ENCODE peak calls at places on chromosomes 16 and 17, in nine cellular contexts. One of them, this sample, is unnamed.

GRCh38 chr17:62860962-62861873 is 53.1 kb upstream of the MARCHF10 start:
- DNase-seq in naive thymus-derived CD4-positive, alpha-beta T cell: no peak
- DNase-seq in ovary: no peak
- DNase-seq in CD4-positive, CD25-positive, alpha-beta regulatory T cell: no peak
- DNase-seq in MV-4-11: no peak
- DNase-seq in HTR-8/SVneo: no peak
- DNase-seq in body of pancreas: no peak
- DNase-seq in esophagus muscularis mucosa: peak
- DNase-seq in NCI-H460: no peak
- DNase-seq in this sample: no peak

GRCh38 chr17:27478901-27479531 is 22.8 kb downstream of the KSR1 start:
- DNase-seq in body of pancreas: no peak
- DNase-seq in MV-4-11: no peak
- DNase-seq in esophagus muscularis mucosa: no peak
- DNase-seq in HTR-8/SVneo: no peak
- DNase-seq in NCI-H460: no peak
- DNase-seq in CD4-positive, CD25-positive, alpha-beta regulatory T cell: no peak
- DNase-seq in naive thymus-derived CD4-positive, alpha-beta T cell: no peak
- DNase-seq in ovary: no peak
- DNase-seq in this sample: no peak

GRCh38 chr17:41178341-41178740 is 320 bp upstream of the KRTAP4-2 start:
- DNase-seq in body of pancreas: no peak
- DNase-seq in MV-4-11: peak
- DNase-seq in HTR-8/SVneo: no peak
- DNase-seq in ovary: no peak
- DNase-seq in CD4-positive, CD25-positive, alpha-beta regulatory T cell: no peak
- DNase-seq in esophagus muscularis mucosa: no peak
- DNase-seq in NCI-H460: no peak
- DNase-seq in naive thymus-derived CD4-positive, alpha-beta T cell: no peak
- DNase-seq in this sample: no peak

GRCh38 chr17:37116802-37117201 is 168.0 kb downstream of the AATF start:
- DNase-seq in esophagus muscularis mucosa: no peak
- DNase-seq in NCI-H460: no peak
- DNase-seq in ovary: no peak
- DNase-seq in body of pancreas: no peak
- DNase-seq in HTR-8/SVneo: no peak
- DNase-seq in CD4-positive, CD25-positive, alpha-beta regulatory T cell: no peak
- DNase-seq in naive thymus-derived CD4-positive, alpha-beta T cell: no peak
- DNase-seq in MV-4-11: no peak
- DNase-seq in this sample: no peak

GRCh38 chr17:31053076-31053475 is 41.7 kb upstream of the NF1 start:
- DNase-seq in HTR-8/SVneo: no peak
- DNase-seq in body of pancreas: no peak
- DNase-seq in NCI-H460: no peak
- DNase-seq in MV-4-11: no peak
- DNase-seq in esophagus muscularis mucosa: no peak
- DNase-seq in CD4-positive, CD25-positive, alpha-beta regulatory T cell: no peak
- DNase-seq in naive thymus-derived CD4-positive, alpha-beta T cell: no peak
- DNase-seq in ovary: no peak
- DNase-seq in this sample: no peak

GRCh38 chr17:46154151-46154816 is 38.9 kb downstream of the KANSL1 start:
- DNase-seq in ovary: no peak
- DNase-seq in CD4-positive, CD25-positive, alpha-beta regulatory T cell: no peak
- DNase-seq in body of pancreas: no peak
- DNase-seq in esophagus muscularis mucosa: no peak
- DNase-seq in HTR-8/SVneo: no peak
- DNase-seq in NCI-H460: no peak
- DNase-seq in naive thymus-derived CD4-positive, alpha-beta T cell: peak
- DNase-seq in MV-4-11: peak
- DNase-seq in this sample: no peak

GRCh38 chr17:46759141-46759540 is 59.4 kb downstream of the WNT3 start:
- DNase-seq in MV-4-11: no peak
- DNase-seq in body of pancreas: no peak
- DNase-seq in naive thymus-derived CD4-positive, alpha-beta T cell: no peak
- DNase-seq in NCI-H460: no peak
- DNase-seq in CD4-positive, CD25-positive, alpha-beta regulatory T cell: no peak
- DNase-seq in ovary: no peak
- DNase-seq in esophagus muscularis mucosa: no peak
- DNase-seq in HTR-8/SVneo: no peak
- DNase-seq in this sample: no peak

GRCh38 chr17:32831223-32831622 is 45.7 kb downstream of the MYO1D start:
- DNase-seq in esophagus muscularis mucosa: no peak
- DNase-seq in ovary: no peak
- DNase-seq in body of pancreas: no peak
- DNase-seq in naive thymus-derived CD4-positive, alpha-beta T cell: no peak
- DNase-seq in HTR-8/SVneo: no peak
- DNase-seq in CD4-positive, CD25-positive, alpha-beta regulatory T cell: no peak
- DNase-seq in NCI-H460: no peak
- DNase-seq in MV-4-11: no peak
- DNase-seq in this sample: no peak

GRCh38 chr17:63647065-63647725 is 25.0 kb downstream of the MAP3K3 start:
- DNase-seq in HTR-8/SVneo: no peak
- DNase-seq in MV-4-11: no peak
- DNase-seq in esophagus muscularis mucosa: no peak
- DNase-seq in NCI-H460: no peak
- DNase-seq in ovary: no peak
- DNase-seq in CD4-positive, CD25-positive, alpha-beta regulatory T cell: no peak
- DNase-seq in naive thymus-derived CD4-positive, alpha-beta T cell: no peak
- DNase-seq in body of pancreas: no peak
- DNase-seq in this sample: peak

GRCh38 chr17:1076299-1076981 is 79.5 kb downstream of the TIMM22 start:
- DNase-seq in MV-4-11: no peak
- DNase-seq in body of pancreas: no peak
- DNase-seq in ovary: no peak
- DNase-seq in naive thymus-derived CD4-positive, alpha-beta T cell: no peak
- DNase-seq in CD4-positive, CD25-positive, alpha-beta regulatory T cell: no peak
- DNase-seq in HTR-8/SVneo: no peak
- DNase-seq in NCI-H460: no peak
- DNase-seq in esophagus muscularis mucosa: no peak
- DNase-seq in this sample: peak

GRCh38 chr17:73334771-73335513 is 23.1 kb upstream of the CDC42EP4 start:
- DNase-seq in body of pancreas: no peak
- DNase-seq in HTR-8/SVneo: no peak
- DNase-seq in ovary: no peak
- DNase-seq in esophagus muscularis mucosa: no peak
- DNase-seq in NCI-H460: no peak
- DNase-seq in naive thymus-derived CD4-positive, alpha-beta T cell: no peak
- DNase-seq in MV-4-11: no peak
- DNase-seq in CD4-positive, CD25-positive, alpha-beta regulatory T cell: no peak
- DNase-seq in this sample: no peak

GRCh38 chr17:82051776-82052637 is at the start of the genes GPS1 and RFNG:
- DNase-seq in CD4-positive, CD25-positive, alpha-beta regulatory T cell: peak
- DNase-seq in MV-4-11: peak
- DNase-seq in naive thymus-derived CD4-positive, alpha-beta T cell: peak
- DNase-seq in body of pancreas: peak
- DNase-seq in HTR-8/SVneo: peak
- DNase-seq in NCI-H460: no peak
- DNase-seq in esophagus muscularis mucosa: no peak
- DNase-seq in ovary: peak
- DNase-seq in this sample: peak

GRCh38 chr16:3112058-3112880 is at the start of gene ZNF205:
- DNase-seq in HTR-8/SVneo: peak
- DNase-seq in NCI-H460: peak
- DNase-seq in naive thymus-derived CD4-positive, alpha-beta T cell: no peak
- DNase-seq in body of pancreas: peak
- DNase-seq in CD4-positive, CD25-positive, alpha-beta regulatory T cell: no peak
- DNase-seq in esophagus muscularis mucosa: no peak
- DNase-seq in MV-4-11: no peak
- DNase-seq in ovary: peak
- DNase-seq in this sample: peak

GRCh38 chr17:30565073-30565935 is 88.1 kb downstream of the GOSR1 start:
- DNase-seq in naive thymus-derived CD4-positive, alpha-beta T cell: no peak
- DNase-seq in NCI-H460: no peak
- DNase-seq in MV-4-11: peak
- DNase-seq in CD4-positive, CD25-positive, alpha-beta regulatory T cell: no peak
- DNase-seq in HTR-8/SVneo: no peak
- DNase-seq in ovary: no peak
- DNase-seq in body of pancreas: no peak
- DNase-seq in esophagus muscularis mucosa: no peak
- DNase-seq in this sample: no peak

GRCh38 chr17:330993-331701 is 21.5 kb downstream of the RPH3AL start:
- DNase-seq in NCI-H460: no peak
- DNase-seq in ovary: peak
- DNase-seq in CD4-positive, CD25-positive, alpha-beta regulatory T cell: peak
- DNase-seq in naive thymus-derived CD4-positive, alpha-beta T cell: no peak
- DNase-seq in esophagus muscularis mucosa: no peak
- DNase-seq in HTR-8/SVneo: no peak
- DNase-seq in body of pancreas: peak
- DNase-seq in MV-4-11: peak
- DNase-seq in this sample: no peak

GRCh38 chr17:55635253-55635766 is 87.4 kb downstream of the TMEM100 start:
- DNase-seq in ovary: no peak
- DNase-seq in esophagus muscularis mucosa: no peak
- DNase-seq in NCI-H460: no peak
- DNase-seq in naive thymus-derived CD4-positive, alpha-beta T cell: no peak
- DNase-seq in MV-4-11: peak
- DNase-seq in body of pancreas: no peak
- DNase-seq in CD4-positive, CD25-positive, alpha-beta regulatory T cell: no peak
- DNase-seq in HTR-8/SVneo: no peak
- DNase-seq in this sample: peak

GRCh38 chr17:76697702-76698465 is 12.9 kb downstream of the MXRA7 start:
- DNase-seq in MV-4-11: no peak
- DNase-seq in CD4-positive, CD25-positive, alpha-beta regulatory T cell: no peak
- DNase-seq in naive thymus-derived CD4-positive, alpha-beta T cell: no peak
- DNase-seq in HTR-8/SVneo: no peak
- DNase-seq in NCI-H460: no peak
- DNase-seq in body of pancreas: no peak
- DNase-seq in esophagus muscularis mucosa: no peak
- DNase-seq in ovary: no peak
- DNase-seq in this sample: peak

GRCh38 chr17:59366040-59366757 is 34.7 kb downstream of the YPEL2 start:
- DNase-seq in NCI-H460: no peak
- DNase-seq in naive thymus-derived CD4-positive, alpha-beta T cell: no peak
- DNase-seq in ovary: no peak
- DNase-seq in body of pancreas: peak
- DNase-seq in CD4-positive, CD25-positive, alpha-beta regulatory T cell: no peak
- DNase-seq in esophagus muscularis mucosa: no peak
- DNase-seq in HTR-8/SVneo: no peak
- DNase-seq in MV-4-11: peak
- DNase-seq in this sample: no peak

GRCh38 chr17:83191388-83192160 is 112.2 kb downstream of the METRNL start:
- DNase-seq in body of pancreas: peak
- DNase-seq in CD4-positive, CD25-positive, alpha-beta regulatory T cell: no peak
- DNase-seq in NCI-H460: no peak
- DNase-seq in esophagus muscularis mucosa: no peak
- DNase-seq in MV-4-11: no peak
- DNase-seq in HTR-8/SVneo: no peak
- DNase-seq in naive thymus-derived CD4-positive, alpha-beta T cell: peak
- DNase-seq in ovary: peak
- DNase-seq in this sample: no peak

GRCh38 chr16:51971184-51971583 is 575.8 kb downstream of the TOX3 start:
- DNase-seq in MV-4-11: no peak
- DNase-seq in body of pancreas: peak
- DNase-seq in ovary: no peak
- DNase-seq in naive thymus-derived CD4-positive, alpha-beta T cell: no peak
- DNase-seq in CD4-positive, CD25-positive, alpha-beta regulatory T cell: no peak
- DNase-seq in HTR-8/SVneo: peak
- DNase-seq in esophagus muscularis mucosa: no peak
- DNase-seq in NCI-H460: no peak
- DNase-seq in this sample: peak

GRCh38 chr16:82748026-82748425 is 121.3 kb downstream of the CDH13 start:
- DNase-seq in esophagus muscularis mucosa: no peak
- DNase-seq in naive thymus-derived CD4-positive, alpha-beta T cell: no peak
- DNase-seq in body of pancreas: peak
- DNase-seq in HTR-8/SVneo: no peak
- DNase-seq in CD4-positive, CD25-positive, alpha-beta regulatory T cell: no peak
- DNase-seq in MV-4-11: no peak
- DNase-seq in ovary: no peak
- DNase-seq in NCI-H460: no peak
- DNase-seq in this sample: peak

GRCh38 chr16:28218109-28218508 is 6.3 kb upstream of the XPO6 start:
- DNase-seq in CD4-positive, CD25-positive, alpha-beta regulatory T cell: peak
- DNase-seq in naive thymus-derived CD4-positive, alpha-beta T cell: peak
- DNase-seq in NCI-H460: peak
- DNase-seq in HTR-8/SVneo: peak
- DNase-seq in MV-4-11: peak
- DNase-seq in esophagus muscularis mucosa: no peak
- DNase-seq in body of pancreas: peak
- DNase-seq in ovary: no peak
- DNase-seq in this sample: no peak

GRCh38 chr17:34434065-34434464 is 71.0 kb upstream of the CCL1 start:
- DNase-seq in NCI-H460: no peak
- DNase-seq in HTR-8/SVneo: no peak
- DNase-seq in esophagus muscularis mucosa: no peak
- DNase-seq in body of pancreas: no peak
- DNase-seq in naive thymus-derived CD4-positive, alpha-beta T cell: no peak
- DNase-seq in ovary: no peak
- DNase-seq in CD4-positive, CD25-positive, alpha-beta regulatory T cell: no peak
- DNase-seq in MV-4-11: peak
- DNase-seq in this sample: no peak

GRCh38 chr16:66387817-66388332 is 21.4 kb downstream of the CDH5 start:
- DNase-seq in esophagus muscularis mucosa: no peak
- DNase-seq in naive thymus-derived CD4-positive, alpha-beta T cell: no peak
- DNase-seq in HTR-8/SVneo: no peak
- DNase-seq in CD4-positive, CD25-positive, alpha-beta regulatory T cell: no peak
- DNase-seq in body of pancreas: no peak
- DNase-seq in MV-4-11: no peak
- DNase-seq in NCI-H460: no peak
- DNase-seq in ovary: no peak
- DNase-seq in this sample: no peak

GRCh38 chr17:62109378-62109902 is 44.4 kb upstream of the MED13 start:
- DNase-seq in esophagus muscularis mucosa: no peak
- DNase-seq in MV-4-11: peak
- DNase-seq in HTR-8/SVneo: peak
- DNase-seq in naive thymus-derived CD4-positive, alpha-beta T cell: peak
- DNase-seq in body of pancreas: peak
- DNase-seq in ovary: no peak
- DNase-seq in CD4-positive, CD25-positive, alpha-beta regulatory T cell: peak
- DNase-seq in NCI-H460: peak
- DNase-seq in this sample: peak

GRCh38 chr17:29190808-29191207 is 10.6 kb upstream of the MYO18A start:
- DNase-seq in CD4-positive, CD25-positive, alpha-beta regulatory T cell: no peak
- DNase-seq in HTR-8/SVneo: no peak
- DNase-seq in naive thymus-derived CD4-positive, alpha-beta T cell: no peak
- DNase-seq in ovary: no peak
- DNase-seq in body of pancreas: no peak
- DNase-seq in NCI-H460: no peak
- DNase-seq in esophagus muscularis mucosa: no peak
- DNase-seq in MV-4-11: peak
- DNase-seq in this sample: no peak

GRCh38 chr16:10256855-10257641 is 74.8 kb upstream of the GRIN2A start:
- DNase-seq in body of pancreas: peak
- DNase-seq in naive thymus-derived CD4-positive, alpha-beta T cell: peak
- DNase-seq in CD4-positive, CD25-positive, alpha-beta regulatory T cell: peak
- DNase-seq in HTR-8/SVneo: peak
- DNase-seq in esophagus muscularis mucosa: no peak
- DNase-seq in MV-4-11: no peak
- DNase-seq in NCI-H460: peak
- DNase-seq in ovary: peak
- DNase-seq in this sample: peak

GRCh38 chr17:19650826-19651225 is 2.3 kb downstream of the ALDH3A2 start:
- DNase-seq in NCI-H460: no peak
- DNase-seq in CD4-positive, CD25-positive, alpha-beta regulatory T cell: no peak
- DNase-seq in MV-4-11: no peak
- DNase-seq in naive thymus-derived CD4-positive, alpha-beta T cell: no peak
- DNase-seq in body of pancreas: no peak
- DNase-seq in HTR-8/SVneo: no peak
- DNase-seq in esophagus muscularis mucosa: no peak
- DNase-seq in ovary: no peak
- DNase-seq in this sample: no peak

GRCh38 chr17:44198721-44199552 is 747 bp downstream of the ATXN7L3 start:
- DNase-seq in MV-4-11: no peak
- DNase-seq in HTR-8/SVneo: peak
- DNase-seq in body of pancreas: peak
- DNase-seq in naive thymus-derived CD4-positive, alpha-beta T cell: peak
- DNase-seq in CD4-positive, CD25-positive, alpha-beta regulatory T cell: peak
- DNase-seq in NCI-H460: peak
- DNase-seq in ovary: peak
- DNase-seq in esophagus muscularis mucosa: no peak
- DNase-seq in this sample: peak

This sample was measured in cardiac muscle cell.